ENCODE peak calls at places on chromosomes 13 and 19, in five cellular contexts. M is hepatocyte, F is heart left ventricle, G is fibroblast of lung, E is Peyer's patch. D is an unnamed sample.

GRCh38 chr13:110616103-110617101 is 1.1 kb downstream of the NAXD start:
- DNase-seq in M (peak), F (no peak), G (peak), E (peak), D (no peak)

GRCh38 chr13:57946361-57946760 is 314.8 kb downstream of the PCDH17 start:
- DNase-seq in M (no peak), F (no peak), G (no peak), E (no peak), D (no peak)

GRCh38 chr13:34349091-34349722 is 531.3 kb downstream of the RFC3 start:
- DNase-seq in M (peak), F (peak), G (peak), E (no peak), D (no peak)

GRCh38 chr19:9498183-9498902 is at the start of gene ZNF560:
- DNase-seq in M (no peak), F (peak), G (peak), E (no peak), D (no peak)

GRCh38 chr13:99614465-99614885 is 113.2 kb downstream of the TM9SF2 start:
- DNase-seq in M (peak), F (no peak), G (no peak), E (no peak), D (peak)

GRCh38 chr13:107835339-107836018 is 379.9 kb downstream of the LIG4 start:
- DNase-seq in M (no peak), F (no peak), G (peak), E (no peak), D (no peak)

GRCh38 chr19:46015080-46015960 is 7.5 kb downstream of the PGLYRP1 start:
- DNase-seq in M (peak), F (peak), G (peak), E (peak), D (no peak)

GRCh38 chr19:2474232-2475017 is 1.5 kb upstream of the GADD45B start:
- DNase-seq in M (peak), F (peak), G (peak), E (peak), D (no peak)

GRCh38 chr19:33032218-33032781 is 32.4 kb downstream of the RHPN2 start:
- DNase-seq in M (peak), F (no peak), G (no peak), E (peak), D (no peak)

GRCh38 chr19:10888421-10888866 is 17.1 kb downstream of the CARM1 start:
- DNase-seq in M (no peak), F (no peak), G (no peak), E (no peak), D (no peak)

GRCh38 chr19:14333101-14333871 is 48.0 kb upstream of the ADGRE5 start:
- DNase-seq in M (peak), F (peak), G (peak), E (peak), D (no peak)

GRCh38 chr13:102838273-102838672 is 7.6 kb upstream of the ERCC5 start:
- DNase-seq in M (no peak), F (no peak), G (no peak), E (no peak), D (no peak)

GRCh38 chr19:58513694-58514563 is 2.1 kb upstream of the SLC27A5 start:
- DNase-seq in M (peak), F (peak), G (peak), E (peak), D (peak)

GRCh38 chr13:46489586-46490023 is 63.4 kb upstream of the LRCH1 start:
- DNase-seq in M (no peak), F (no peak), G (peak), E (no peak), D (no peak)

GRCh38 chr19:40266111-40266510 is 19.0 kb downstream of the AKT2 start:
- DNase-seq in M (no peak), F (peak), G (no peak), E (no peak), D (no peak)

GRCh38 chr19:45404557-45405434 is at the start of gene PPP1R13L:
- DNase-seq in M (peak), F (peak), G (peak), E (peak), D (peak)

GRCh38 chr19:2129022-2129421 is 22.3 kb downstream of the AP3D1 start:
- DNase-seq in M (no peak), F (no peak), G (no peak), E (no peak), D (no peak)

GRCh38 chr19:46731007-46731501 is 14.1 kb upstream of the PRKD2 start:
- DNase-seq in M (no peak), F (peak), G (peak), E (no peak), D (peak)

GRCh38 chr19:23983406-23983805 is 68.7 kb downstream of the ZNF726 start:
- DNase-seq in M (no peak), F (no peak), G (no peak), E (no peak), D (peak)

GRCh38 chr13:54637377-54637776 is 1608.8 kb downstream of the OLFM4 start:
- DNase-seq in M (peak), F (no peak), G (peak), E (no peak), D (no peak)

GRCh38 chr13:100921139-100921538 is 246.5 kb upstream of the TMTC4 start:
- DNase-seq in M (no peak), F (no peak), G (no peak), E (no peak), D (no peak)
- H3K27ac ChIP-seq in M (no peak), F (no peak), G (no peak), E (no peak), D (no peak)

GRCh38 chr13:27427663-27428062 is 3.2 kb downstream of the GTF3A start:
- DNase-seq in M (no peak), F (no peak), G (no peak), E (no peak), D (no peak)
- H3K27ac ChIP-seq in M (no peak), F (no peak), G (no peak), E (peak), D (peak)

GRCh38 chr13:114071991-114072390 is 60.4 kb downstream of the RASA3 start:
- DNase-seq in M (no peak), F (peak), G (no peak), E (peak), D (no peak)
- H3K27ac ChIP-seq in M (no peak), F (no peak), G (no peak), E (no peak), D (no peak)

GRCh38 chr13:40961224-40961623 is 57.9 kb downstream of the ELF1 start:
- DNase-seq in M (no peak), F (no peak), G (no peak), E (no peak), D (no peak)

GRCh38 chr13:40961826-40962225 is 57.3 kb downstream of the ELF1 start:
- DNase-seq in M (no peak), F (no peak), G (no peak), E (no peak), D (no peak)

GRCh38 chr13:40958655-40959054 is 60.5 kb downstream of the ELF1 start:
- DNase-seq in M (no peak), F (no peak), G (no peak), E (no peak), D (no peak)

GRCh38 chr13:40963927-40964326 is 55.2 kb downstream of the ELF1 start:
- DNase-seq in M (peak), F (no peak), G (peak), E (no peak), D (peak)

GRCh38 chr13:40960721-40961120 is 58.4 kb downstream of the ELF1 start:
- DNase-seq in M (no peak), F (no peak), G (no peak), E (no peak), D (no peak)
- H3K27ac ChIP-seq in M (no peak), F (no peak), G (no peak), E (no peak), D (no peak)

DNA sequence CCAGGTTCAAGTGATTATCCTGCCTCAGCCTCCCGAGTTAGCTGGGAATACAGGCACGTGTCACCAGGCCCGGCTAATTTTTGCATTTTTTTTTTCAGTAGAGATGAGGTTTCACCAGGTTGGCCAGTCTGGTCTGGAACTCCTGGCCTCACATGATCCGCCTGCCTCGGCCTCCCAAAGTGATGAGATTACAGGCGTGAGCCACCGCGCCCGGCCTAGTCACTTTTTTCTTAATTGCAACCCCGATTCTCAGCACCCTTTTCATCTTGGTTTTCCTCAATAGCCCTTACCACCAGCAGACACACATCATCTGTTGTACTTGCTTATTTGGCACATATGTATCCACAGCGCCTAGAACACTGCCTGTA is 550 bp upstream of the GPI start:
- DNase-seq in M (no peak), F (no peak), G (no peak), E (no peak), D (no peak)
- H3K27ac ChIP-seq in M (peak), F (peak), G (no peak), E (peak), D (peak)

DNA sequence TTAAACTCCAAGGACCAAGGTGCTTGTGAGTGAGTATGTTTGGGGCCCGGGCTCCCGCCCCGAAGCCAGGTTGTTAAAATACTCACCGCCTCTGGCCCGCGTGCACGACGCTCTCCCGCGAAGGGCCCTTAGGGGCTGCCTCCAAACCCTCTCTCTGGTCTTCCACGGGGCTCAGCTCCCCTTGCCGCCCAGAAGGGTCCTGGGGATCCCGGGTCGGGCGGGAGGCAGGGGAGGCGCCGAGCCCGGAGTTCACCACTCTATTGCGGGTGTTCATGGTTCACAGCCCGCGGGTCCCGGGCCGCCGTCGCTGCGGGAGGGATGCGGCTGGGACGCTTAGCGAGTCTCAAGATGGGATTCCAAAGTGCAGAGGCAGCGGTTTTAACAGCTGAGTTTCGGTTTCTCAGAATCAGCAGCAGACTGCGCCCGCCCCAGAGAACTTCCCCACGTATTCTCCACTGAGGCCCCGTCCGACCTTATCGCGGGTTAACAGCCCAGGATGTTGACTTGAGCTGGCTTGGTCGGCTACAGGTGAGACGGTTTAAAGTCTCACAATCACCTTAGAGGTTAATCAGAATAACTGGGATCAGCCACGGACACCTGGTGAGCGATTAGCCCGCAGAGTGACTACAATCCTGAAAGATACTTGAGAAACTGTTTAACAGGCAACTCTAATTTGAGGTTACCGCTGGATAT is at the start of gene EPSTI1:
- DNase-seq in M (peak), F (peak), G (peak), E (peak), D (no peak)
- H3K27ac ChIP-seq in M (peak), F (peak), G (peak), E (peak), D (peak)

GRCh38 chr19:55443824-55444719 is 972 bp upstream of the SHISA7 start:
- DNase-seq in M (no peak), F (no peak), G (no peak), E (no peak), D (no peak)
- H3K27ac ChIP-seq in M (no peak), F (no peak), G (no peak), E (no peak), D (no peak)

GRCh38 chr19:801030-801860 is 4.0 kb downstream of the PTBP1 start:
- DNase-seq in M (no peak), F (peak), G (peak), E (no peak), D (no peak)

GRCh38 chr19:798415-799075 is 1.3 kb downstream of the PTBP1 start:
- DNase-seq in M (peak), F (peak), G (no peak), E (peak), D (no peak)

GRCh38 chr19:801861-802496 is 4.7 kb downstream of the PTBP1 start:
- DNase-seq in M (no peak), F (peak), G (peak), E (no peak), D (no peak)

GRCh38 chr19:799076-799881 is 2.0 kb downstream of the PTBP1 start:
- DNase-seq in M (no peak), F (no peak), G (peak), E (no peak), D (no peak)

DNA sequence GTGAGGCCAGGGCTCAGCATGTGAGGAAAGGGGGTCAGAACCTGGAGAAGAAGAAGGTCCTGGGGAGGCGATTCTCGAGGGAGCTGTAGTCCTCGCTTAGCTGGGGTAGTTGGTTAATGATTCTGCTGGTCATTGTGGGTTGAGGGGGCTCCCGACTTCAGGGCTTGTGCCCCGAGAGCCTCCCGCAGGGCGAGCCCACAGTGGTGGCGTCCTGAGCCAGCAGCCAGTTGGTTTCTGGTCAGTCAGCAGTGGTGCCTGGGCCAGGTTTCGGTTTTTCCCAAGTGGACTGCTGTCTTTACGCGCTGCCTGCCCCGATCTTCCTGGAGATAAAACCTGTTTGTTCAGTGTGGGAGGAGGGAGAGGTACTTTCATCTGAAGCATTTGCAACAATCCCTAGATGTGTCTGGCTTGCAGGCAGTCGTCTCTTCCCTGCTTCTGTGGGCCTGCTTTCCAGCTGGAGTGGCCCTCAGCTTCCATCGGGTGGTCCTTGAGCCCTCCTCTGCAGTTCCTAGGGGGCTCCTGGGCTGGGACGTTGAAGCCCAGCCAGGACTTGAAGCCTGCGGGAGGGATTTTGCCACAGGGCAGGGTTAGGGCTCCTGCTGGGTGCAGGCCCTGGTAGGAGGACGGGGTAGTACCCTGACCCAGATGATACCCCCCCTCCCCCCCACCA is 3.2 kb downstream of the PTBP1 start:
- DNase-seq in M (peak), F (no peak), G (peak), E (peak), D (peak)
- H3K27ac ChIP-seq in M (peak), F (peak), G (peak), E (peak), D (peak)

GRCh38 chr19:51091895-51092873 is 9.5 kb upstream of the KLK14 start:
- DNase-seq in M (no peak), F (no peak), G (no peak), E (no peak), D (no peak)
- H3K27ac ChIP-seq in M (no peak), F (no peak), G (no peak), E (no peak), D (peak)